ENCODE peak calls at places on chromosomes 5 and 9, in four cellular contexts. T is upper lobe of left lung; M is CD8-positive, alpha-beta T cell; E is hepatocyte. F is an unnamed sample. For H3K4me1, the result is how much of the 10 kb centered on the place peaks cover.

GRCh38 chr9:128558431-128559310 is 6.3 kb downstream of the SPTAN1 start:
- DNase-seq in T (no peak), M (peak), E (peak), F (no peak)

GRCh38 chr5:51556833-51557232 is 173.6 kb downstream of the ISL1 start:
- DNase-seq in T (no peak), M (no peak), E (no peak), F (peak)

GRCh38 chr5:1820381-1820780 is 19.2 kb downstream of the NDUFS6 start:
- DNase-seq in T (peak), M (no peak), E (no peak), F (no peak)

GRCh38 chr9:122402403-122403268 is 31.8 kb downstream of the PTGS1 start:
- DNase-seq in T (no peak), M (no peak), E (peak), F (peak)

GRCh38 chr9:114737118-114737517 is 55.1 kb upstream of the TEX48 start:
- DNase-seq in T (no peak), M (no peak), E (no peak), F (no peak)

GRCh38 chr9:132447346-132447745 is 37.3 kb downstream of the CFAP77 start:
- DNase-seq in T (no peak), M (no peak), E (no peak), F (no peak)

GRCh38 chr5:1032011-1032410 is 23.4 kb downstream of the NKD2 start:
- DNase-seq in T (peak), M (no peak), E (no peak), F (no peak)

GRCh38 chr5:107806271-107806670 is 135.5 kb upstream of the EFNA5 start:
- DNase-seq in T (no peak), M (no peak), E (no peak), F (no peak)

GRCh38 chr9:124652203-124652992 is 118.7 kb downstream of the NR6A1 start:
- DNase-seq in T (no peak), M (no peak), E (peak), F (peak)

GRCh38 chr5:90868799-90869198 is 310.2 kb downstream of the ADGRV1 start:
- DNase-seq in T (no peak), M (no peak), E (no peak), F (no peak)

GRCh38 chr5:59099270-59099994 is 516.6 kb downstream of the RAB3C start:
- DNase-seq in T (no peak), M (no peak), E (peak), F (peak)

DNA sequence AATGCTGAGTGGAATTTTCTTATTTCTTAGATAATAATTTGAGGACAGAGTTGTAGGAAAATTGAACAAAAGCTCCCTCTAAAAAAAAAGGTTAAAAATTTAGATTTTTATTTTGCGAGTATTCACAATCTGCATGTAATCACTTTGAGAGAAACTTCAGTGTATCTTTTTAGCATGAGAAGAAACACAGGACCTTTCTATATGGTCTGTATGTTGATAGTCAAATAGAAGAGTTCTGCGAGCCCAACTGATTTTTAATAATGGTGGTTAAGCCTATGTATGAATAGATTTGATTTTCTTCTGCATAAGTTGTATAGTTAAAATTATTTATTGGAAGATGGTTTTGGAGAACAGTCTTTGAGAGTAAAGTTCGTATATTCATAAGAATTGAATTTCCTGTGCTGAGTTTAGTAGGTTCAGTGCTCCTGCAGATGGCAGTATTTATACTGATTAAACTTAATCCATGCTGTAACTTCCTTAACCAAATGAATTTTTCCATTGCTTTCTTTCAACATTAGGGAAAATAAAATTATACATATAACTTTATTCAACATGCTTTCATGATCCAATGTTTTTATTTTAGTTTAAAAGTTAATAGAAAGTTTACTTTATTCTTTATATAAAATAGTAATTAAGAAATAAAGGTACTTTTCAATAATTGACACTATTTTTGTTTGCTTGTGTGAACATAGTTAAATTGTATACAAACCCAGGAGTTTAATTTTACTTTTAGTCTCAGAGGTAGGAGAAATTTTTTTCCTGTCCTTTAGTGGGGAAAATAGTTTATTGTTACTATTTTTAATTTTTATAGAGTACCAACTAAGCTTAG is 19.6 kb downstream of the TCERG1 start:
- DNase-seq in T (no peak), M (no peak), E (no peak), F (no peak)
- TF ChIP-seq CTCF in T (no peak), M (no peak), E (peak), F (peak)

DNA sequence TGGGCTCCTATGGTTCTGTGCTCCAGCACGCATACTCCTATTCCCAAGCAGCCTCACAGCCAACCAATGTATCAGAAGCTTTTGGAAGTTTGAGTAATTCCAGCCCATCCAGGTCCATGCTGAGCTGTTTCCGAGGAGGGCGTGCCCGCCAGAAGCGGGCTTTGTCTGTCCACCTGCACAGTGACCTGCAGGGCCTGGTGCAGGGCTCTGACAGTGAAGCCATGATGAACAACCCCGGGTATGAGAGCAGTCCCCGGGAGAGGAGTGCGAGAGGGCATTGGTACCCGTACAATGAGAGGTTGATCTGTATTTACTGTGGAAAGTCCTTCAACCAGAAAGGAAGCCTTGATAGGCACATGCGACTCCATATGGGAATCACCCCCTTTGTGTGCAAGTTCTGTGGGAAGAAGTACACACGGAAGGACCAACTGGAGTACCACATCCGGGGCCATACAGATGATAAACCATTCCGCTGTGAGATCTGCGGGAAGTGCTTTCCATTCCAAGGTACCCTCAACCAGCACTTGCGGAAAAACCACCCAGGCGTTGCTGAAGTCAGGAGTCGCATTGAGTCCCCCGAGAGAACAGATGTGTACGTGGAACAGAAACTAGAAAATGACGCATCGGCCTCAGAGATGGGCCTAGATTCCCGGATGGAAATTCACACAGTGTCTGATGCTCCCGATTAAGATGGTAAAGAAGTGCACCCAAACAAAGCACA is 19.9 kb downstream of the ZBTB34 start:
- DNase-seq in T (no peak), M (no peak), E (no peak), F (no peak)
- H3K27ac ChIP-seq in T (no peak), M (no peak), E (no peak), F (no peak)

DNA sequence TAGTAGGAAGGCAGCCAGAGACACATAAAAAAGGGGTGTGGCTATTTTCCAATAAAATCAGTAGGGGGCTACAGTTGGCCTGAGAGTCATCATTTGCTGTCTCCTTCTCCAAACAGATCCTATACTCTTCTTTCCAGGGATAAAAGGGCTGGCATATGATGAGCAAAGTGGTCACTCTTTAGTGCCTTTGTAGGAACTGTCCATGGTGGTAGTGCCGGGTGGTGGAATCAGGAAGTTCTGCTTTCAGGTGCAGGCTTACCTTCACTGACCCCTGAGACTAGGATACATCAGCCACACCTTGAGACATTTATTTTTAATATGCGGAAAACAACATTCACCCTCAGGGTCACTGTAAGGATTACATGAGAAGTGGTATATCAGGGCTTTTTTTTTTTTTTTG is 80.8 kb downstream of the ASTN2 start:
- DNase-seq in T (no peak), M (no peak), E (peak), F (no peak)
- H3K4me1 ChIP-seq in T (under half), M (under half), E (under half), F (under half)

GRCh38 chr9:27535701-27536118 is 6.1 kb upstream of the MOB3B start:
- DNase-seq in T (no peak), M (no peak), E (no peak), F (peak)
- TF ChIP-seq CTCF in T (no peak), M (no peak), E (peak), F (peak)

GRCh38 chr9:88775966-88776365 is 215.3 kb upstream of the S1PR3 start:
- DNase-seq in T (no peak), M (no peak), E (no peak), F (peak)

GRCh38 chr9:88775037-88775471 is 216.2 kb upstream of the S1PR3 start:
- DNase-seq in T (no peak), M (no peak), E (peak), F (peak)

GRCh38 chr9:88773627-88774244 is 217.5 kb upstream of the S1PR3 start:
- DNase-seq in T (no peak), M (no peak), E (no peak), F (no peak)

GRCh38 chr9:88776717-88777497 is 214.4 kb upstream of the S1PR3 start:
- DNase-seq in T (no peak), M (no peak), E (no peak), F (peak)

DNA sequence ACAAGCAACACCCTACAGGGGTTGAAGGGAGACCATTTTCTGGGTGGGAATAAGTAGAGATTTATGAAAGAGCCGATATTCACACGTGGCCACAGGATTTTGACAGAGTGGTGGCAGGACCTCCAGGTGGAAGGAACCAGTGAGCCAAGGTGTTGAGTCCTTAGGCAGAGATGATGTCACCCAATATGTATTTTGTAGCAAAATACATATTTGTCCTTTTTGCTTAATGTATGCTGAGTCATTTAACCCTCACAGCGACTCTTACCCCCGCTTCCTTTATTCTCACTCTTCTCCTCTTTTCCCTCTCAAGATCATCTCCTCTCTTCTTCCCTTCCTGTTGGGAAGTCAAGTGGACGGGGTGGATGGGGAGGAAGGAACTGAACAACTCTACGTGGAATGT is 215.7 kb upstream of the S1PR3 start:
- DNase-seq in T (no peak), M (no peak), E (no peak), F (peak)
- H3K27ac ChIP-seq in T (no peak), M (no peak), E (peak), F (peak)

GRCh38 chr5:180304016-180304292 is 12.1 kb upstream of the MAPK9 start:
- DNase-seq in T (no peak), M (no peak), E (no peak), F (no peak)

GRCh38 chr5:180304431-180305375 is 12.8 kb upstream of the MAPK9 start:
- DNase-seq in T (no peak), M (no peak), E (no peak), F (no peak)

GRCh38 chr5:180305481-180305880 is 13.6 kb upstream of the MAPK9 start:
- DNase-seq in T (no peak), M (no peak), E (no peak), F (no peak)

GRCh38 chr5:180302256-180302655 is 10.4 kb upstream of the MAPK9 start:
- DNase-seq in T (no peak), M (no peak), E (no peak), F (no peak)

DNA sequence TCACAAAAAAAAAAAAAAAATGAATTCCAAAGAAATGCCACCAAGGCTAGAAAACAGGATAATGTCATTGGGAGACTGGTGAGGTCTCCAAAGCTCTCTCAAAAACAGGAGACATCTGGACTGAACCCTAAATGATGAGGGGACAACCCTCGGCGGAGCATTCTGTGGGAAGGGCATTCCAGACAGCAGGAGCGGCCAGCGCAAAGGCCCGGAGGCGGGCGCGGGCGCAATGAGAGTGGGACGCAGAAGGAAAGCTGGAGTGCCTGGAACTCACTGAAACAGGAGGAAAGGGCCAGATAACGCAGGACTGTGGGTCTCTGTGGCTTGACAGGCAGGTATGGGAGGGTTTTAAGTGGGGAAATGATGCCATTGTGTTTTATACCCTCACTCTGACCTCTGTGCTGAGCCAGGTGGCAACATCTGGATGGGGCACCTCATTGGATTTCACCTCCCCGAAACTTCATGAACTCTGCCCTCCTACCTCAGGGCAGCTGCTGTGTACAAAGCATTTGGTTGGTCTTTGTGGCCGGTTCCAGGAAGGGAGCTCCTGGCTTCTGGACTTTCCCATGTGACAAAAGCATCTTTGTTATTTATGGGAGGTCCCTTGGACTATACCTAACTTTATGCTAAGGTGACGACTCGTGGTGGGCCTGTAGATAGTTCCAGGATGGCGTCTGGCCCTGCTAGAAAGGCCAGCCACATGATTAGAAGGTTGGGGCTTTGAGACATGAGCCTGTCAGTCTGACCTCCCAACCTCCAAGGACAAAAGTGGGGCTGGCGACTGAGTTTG is 11.5 kb upstream of the MAPK9 start:
- DNase-seq in T (no peak), M (no peak), E (no peak), F (no peak)
- H3K4me1 ChIP-seq in T (under half), M (under half), E (under half), F (under half)

DNA sequence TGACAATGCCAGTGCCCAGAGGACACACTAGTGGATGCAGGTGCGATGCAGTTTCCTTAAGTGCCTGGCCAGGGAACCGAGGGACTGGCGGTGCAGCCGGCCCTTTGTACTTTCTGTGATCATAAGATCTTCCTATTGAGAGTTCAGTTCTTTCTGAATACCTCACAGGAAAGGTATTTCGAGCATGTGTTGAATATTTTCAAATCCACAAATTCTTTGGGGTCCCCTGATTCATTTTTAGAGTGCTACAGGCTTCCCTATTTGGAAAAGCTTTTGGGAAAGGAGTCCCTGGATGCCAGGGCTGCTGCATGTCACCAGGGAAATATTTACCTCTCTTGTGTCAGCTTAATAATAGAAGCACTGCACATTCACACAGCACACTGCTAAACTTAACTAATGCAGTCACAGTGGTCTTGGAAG is 281.5 kb downstream of the GADD45G start:
- DNase-seq in T (no peak), M (no peak), E (no peak), F (no peak)
- TF ChIP-seq CTCF in T (no peak), M (no peak), E (no peak), F (no peak)

DNA sequence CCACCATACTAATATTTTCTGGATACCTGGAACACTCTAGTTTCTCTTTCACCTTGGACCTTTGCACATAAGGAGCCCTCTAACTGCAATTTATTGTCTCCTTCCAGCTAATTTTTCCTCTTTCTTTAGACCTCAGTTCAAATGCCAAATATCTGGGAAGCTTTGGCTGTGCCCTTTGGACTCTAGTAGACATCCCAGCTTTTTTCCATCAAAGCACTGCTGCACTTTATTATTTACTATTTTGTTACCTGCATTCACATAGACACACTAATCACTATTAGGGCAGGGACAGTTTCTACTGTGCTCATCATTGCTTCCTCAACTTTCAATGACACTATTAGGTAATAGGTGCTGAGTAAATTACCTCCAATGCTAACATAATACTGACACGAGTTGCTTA is 2.1 kb downstream of the RIGI start:
- DNase-seq in T (no peak), M (no peak), E (no peak), F (no peak)
- H3K27ac ChIP-seq in T (no peak), M (no peak), E (no peak), F (no peak)

DNA sequence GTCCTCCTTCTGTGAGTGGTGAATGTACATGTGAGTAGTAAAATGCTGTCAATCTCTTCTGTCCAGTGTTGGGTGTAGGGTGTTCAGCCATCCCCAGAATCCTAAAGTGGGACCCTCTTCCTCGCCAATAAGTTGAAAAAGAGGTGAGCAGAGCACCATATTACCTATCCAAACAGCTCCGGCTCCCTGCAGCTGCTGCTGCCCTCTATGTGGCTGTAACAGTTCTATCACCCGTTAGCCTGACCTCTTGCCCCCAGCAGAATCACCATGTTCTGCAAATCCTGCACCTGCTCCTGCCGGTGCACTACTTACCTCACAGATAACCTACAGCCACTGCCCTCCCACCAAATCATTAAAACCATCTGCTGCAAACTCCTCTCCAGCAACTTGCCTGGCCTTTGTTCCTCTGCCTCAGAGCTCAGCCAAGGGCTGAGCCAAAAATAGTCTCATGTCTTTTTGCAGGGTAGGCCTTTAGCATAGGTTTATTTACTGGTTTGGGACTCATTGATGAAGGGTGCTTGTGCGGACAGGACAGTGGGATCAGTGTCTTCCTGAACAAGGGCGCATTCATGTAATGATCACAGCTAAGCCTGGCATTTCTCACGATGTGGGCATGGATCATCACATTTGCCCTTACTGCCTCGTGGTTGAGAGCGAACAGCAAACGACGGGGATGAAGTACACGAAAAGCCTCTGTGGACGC is 49.6 kb upstream of the CCL21 start:
- DNase-seq in T (no peak), M (no peak), E (no peak), F (no peak)
- H3K4me1 ChIP-seq in T (under half), M (under half), E (under half), F (under half)

GRCh38 chr5:61349935-61350334 is 17.9 kb downstream of the ZSWIM6 start:
- DNase-seq in T (no peak), M (no peak), E (no peak), F (no peak)

GRCh38 chr5:61346511-61346910 is 14.5 kb downstream of the ZSWIM6 start:
- DNase-seq in T (no peak), M (no peak), E (no peak), F (no peak)

GRCh38 chr5:61348437-61348836 is 16.4 kb downstream of the ZSWIM6 start:
- DNase-seq in T (no peak), M (no peak), E (no peak), F (no peak)

GRCh38 chr5:61344187-61344944 is 12.3 kb downstream of the ZSWIM6 start:
- DNase-seq in T (peak), M (no peak), E (no peak), F (no peak)

DNA sequence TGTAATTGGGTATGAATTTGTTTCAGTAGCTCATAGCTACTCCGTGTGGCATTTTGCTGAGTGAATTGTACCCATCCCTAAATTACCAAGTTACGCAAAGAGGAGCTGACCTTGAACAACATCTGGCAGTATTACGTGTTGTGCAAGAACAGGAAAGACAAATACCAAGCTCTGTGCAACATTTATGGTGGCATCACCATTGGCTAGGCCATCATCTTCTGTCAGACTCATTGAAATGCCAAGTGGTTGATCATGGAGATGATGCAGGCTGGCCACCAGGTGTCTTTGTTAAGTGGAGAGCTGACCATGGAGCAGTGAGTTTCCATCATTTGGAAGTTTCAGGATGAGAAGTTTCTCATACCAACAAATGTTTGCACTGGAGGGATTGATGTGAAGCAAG is 15.0 kb downstream of the ZSWIM6 start:
- DNase-seq in T (no peak), M (no peak), E (no peak), F (no peak)
- TF ChIP-seq CTCF in T (no peak), M (no peak), E (no peak), F (no peak)

F was measured in foreskin keratinocyte.